ENCODE peak calls at places on chromosomes 13 and 19, in four cellular contexts. P is H1, T is GM12878, G is K562. K is an unnamed sample.

GRCh38 chr19:45508931-45509691 is 1.8 kb downstream of the VASP start:
- DNase-seq in P (peak; percentile 74), T (peak; percentile 69), G (peak; percentile 64), K (no peak)

GRCh38 chr19:2038284-2039081 is 12.6 kb downstream of the MKNK2 start:
- DNase-seq in P (peak; percentile 44), T (no peak), G (peak; percentile 43), K (no peak)

GRCh38 chr19:9128171-9128570 is 1.4 kb upstream of the OR7G3 start:
- DNase-seq in P (no peak), T (no peak), G (no peak), K (peak; percentile 82)

GRCh38 chr19:51664997-51665396 is 18.4 kb upstream of the SIGLEC14 start:
- DNase-seq in P (no peak), T (no peak), G (no peak), K (no peak)

GRCh38 chr19:15159251-15159650 is 41.5 kb downstream of the NOTCH3 start:
- DNase-seq in P (no peak), T (no peak), G (no peak), K (no peak)

GRCh38 chr13:108807841-108808240 is 178.4 kb downstream of the MYO16 start:
- DNase-seq in P (no peak), T (no peak), G (no peak), K (no peak)

GRCh38 chr13:106083620-106084350 is 451.7 kb downstream of the EFNB2 start:
- DNase-seq in P (no peak), T (no peak), G (no peak), K (peak; percentile 46)

GRCh38 chr13:50187352-50188029 is 172.2 kb downstream of the KCNRG start:
- DNase-seq in P (no peak), T (no peak), G (no peak), K (no peak)

GRCh38 chr13:29754486-29754806 is 96.0 kb downstream of the UBL3 start:
- DNase-seq in P (peak; percentile 49), T (no peak), G (no peak), K (peak; percentile 22)

GRCh38 chr13:49627831-49628652 is at the start of gene ARL11:
- DNase-seq in P (peak; percentile 83), T (peak; percentile 39), G (peak; percentile 47), K (no peak)

GRCh38 chr19:43331435-43332010 is 22.0 kb upstream of the CD177 start:
- DNase-seq in P (no peak), T (no peak), G (no peak), K (no peak)

GRCh38 chr13:76331948-76332712 is 554.1 kb downstream of the KCTD12 start:
- DNase-seq in P (no peak), T (no peak), G (no peak), K (no peak)

GRCh38 chr13:114235697-114236096 is 1.0 kb downstream of the CDC16 start:
- DNase-seq in P (no peak), T (no peak), G (no peak), K (no peak)

GRCh38 chr19:47000373-47000772 is 19.3 kb upstream of the NPAS1 start:
- DNase-seq in P (no peak), T (no peak), G (no peak), K (no peak)

GRCh38 chr13:99199541-99200432 is 867 bp upstream of the UBAC2 start:
- DNase-seq in P (no peak), T (no peak), G (peak; percentile 67), K (no peak)

GRCh38 chr13:100506154-100506553 is 82.4 kb downstream of the GGACT start:
- DNase-seq in P (no peak), T (no peak), G (no peak), K (no peak)

GRCh38 chr13:107379398-107380155 is 811.6 kb upstream of the ARGLU1 start:
- DNase-seq in P (no peak), T (no peak), G (no peak), K (no peak)

GRCh38 chr19:32316034-32316433 is 29.4 kb upstream of the ZNF507 start:
- DNase-seq in P (no peak), T (no peak), G (no peak), K (no peak)

GRCh38 chr13:35857769-35858168 is 273.4 kb downstream of the DCLK1 start:
- DNase-seq in P (peak; percentile 52), T (no peak), G (no peak), K (no peak)

GRCh38 chr19:1862424-1863307 is 713 bp downstream of the KLF16 start:
- DNase-seq in P (peak; percentile 73), T (no peak), G (peak; percentile 53), K (no peak)

GRCh38 chr19:43560687-43561086 is 14.6 kb downstream of the XRCC1 start:
- DNase-seq in P (no peak), T (no peak), G (peak; percentile 67), K (no peak)

GRCh38 chr13:49980266-49980665 is 16.6 kb upstream of the TRIM13 start:
- DNase-seq in P (no peak), T (no peak), G (no peak), K (no peak)

GRCh38 chr13:25973576-25973975 is 78.2 kb downstream of the SHISA2 start:
- DNase-seq in P (no peak), T (no peak), G (no peak), K (no peak)

GRCh38 chr19:8664671-8665057 is 33.9 kb downstream of the ACTL9 start:
- DNase-seq in P (no peak), T (no peak), G (no peak), K (no peak)

GRCh38 chr19:39398297-39398864 is 7.2 kb downstream of the MED29 start:
- DNase-seq in P (no peak), T (no peak), G (no peak), K (peak; percentile 69)

GRCh38 chr19:1304197-1304924 is 18.7 kb downstream of the EFNA2 start:
- DNase-seq in P (no peak), T (no peak), G (peak; percentile 36), K (no peak)

GRCh38 chr13:79735228-79735627 is 254.3 kb downstream of the NDFIP2 start:
- DNase-seq in P (no peak), T (no peak), G (no peak), K (no peak)

DNA sequence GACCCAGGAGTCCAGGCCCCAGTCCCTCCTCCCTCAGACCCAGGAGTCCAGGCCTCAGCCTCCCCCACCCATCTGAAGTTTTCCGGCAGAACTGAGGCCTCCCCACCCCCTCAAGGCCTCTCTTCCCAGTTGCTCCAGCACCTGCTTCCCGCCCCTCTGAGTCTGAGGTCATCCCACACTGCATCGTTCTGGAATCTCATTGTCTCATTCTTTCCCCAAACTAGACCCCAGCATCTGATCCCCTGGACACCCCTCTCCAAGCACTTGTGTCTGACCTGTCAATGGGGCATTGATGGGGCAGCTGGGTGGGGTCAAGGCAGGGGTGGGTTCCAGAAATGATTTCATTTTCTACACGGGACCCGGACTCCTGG is 793 bp upstream of the SBK2 start:
- DNase-seq in P (no peak), T (no peak), G (peak; percentile 13), K (no peak)
- TF ChIP-seq SIN3A in P (no peak), T (no peak), G (no peak), K (no peak)

GRCh38 chr13:32586022-32586900 is at the start of gene PDS5B:
- DNase-seq in P (peak; percentile 96), T (peak; percentile 66), G (peak; percentile 88), K (peak; percentile 81)

GRCh38 chr13:32587774-32588165 is 1.5 kb downstream of the PDS5B start:
- DNase-seq in P (no peak), T (no peak), G (no peak), K (no peak)

GRCh38 chr13:32587014-32587773 is 942 bp downstream of the PDS5B start:
- DNase-seq in P (peak; percentile 71), T (no peak), G (peak; percentile 54), K (peak; percentile 16)

GRCh38 chr13:32582991-32583390 is 3.3 kb upstream of the PDS5B start:
- DNase-seq in P (no peak), T (no peak), G (no peak), K (no peak)

DNA sequence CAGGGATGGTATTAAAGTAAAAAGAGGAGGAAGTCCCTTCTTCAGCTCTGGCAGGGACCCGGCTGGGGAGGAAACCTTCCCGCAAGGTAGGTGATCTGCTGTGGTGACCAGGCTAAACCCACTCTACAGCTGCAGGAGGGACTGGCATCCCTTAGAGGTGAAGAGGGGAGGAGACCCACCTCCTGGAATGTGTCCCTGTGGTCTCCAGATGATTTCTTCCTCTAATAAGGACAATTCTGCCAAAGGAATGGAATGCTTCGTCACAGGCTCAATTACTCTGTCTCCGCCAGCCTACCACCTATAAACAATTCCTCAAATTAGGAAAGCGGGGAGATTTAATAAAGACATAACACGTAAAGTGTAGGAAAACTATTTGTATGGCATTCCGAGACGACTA is 629 bp upstream of the PDS5B start:
- DNase-seq in P (no peak), T (no peak), G (no peak), K (no peak)
- TF ChIP-seq EGR1 in P (no peak), T (no peak), G (no peak), K (no peak)

DNA sequence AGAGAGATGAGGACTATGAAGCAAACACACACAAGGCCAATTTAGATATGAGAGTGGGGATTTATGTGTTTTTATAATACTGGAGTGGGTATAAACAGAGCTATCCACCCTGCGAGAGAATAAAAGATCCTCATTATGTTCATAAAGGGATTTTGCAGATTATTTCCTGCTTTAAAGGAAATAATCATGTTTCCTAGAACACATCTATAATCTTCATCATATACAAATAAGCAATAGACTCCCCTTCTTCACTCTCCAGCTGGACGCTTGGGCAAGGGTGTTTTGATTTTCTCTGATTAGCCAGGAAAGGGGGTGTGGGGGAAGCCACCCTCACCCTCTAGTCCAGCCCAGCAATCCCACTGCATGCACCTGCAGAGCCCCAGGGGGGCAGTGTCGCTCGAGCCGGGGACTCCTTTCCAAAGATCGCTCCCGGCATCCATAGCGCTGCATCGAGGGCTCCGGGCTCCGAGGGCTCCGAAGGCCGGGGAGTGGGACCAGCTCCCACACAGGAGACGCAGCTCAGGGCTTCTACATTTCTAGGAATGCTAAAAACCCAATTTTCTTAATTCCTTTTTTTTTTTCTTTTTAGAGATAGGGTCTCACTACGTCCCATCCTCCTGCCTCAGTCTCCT is 38.6 kb downstream of the LATS2 start:
- DNase-seq in P (no peak), T (no peak), G (peak; percentile 11), K (no peak)
- TF ChIP-seq SIN3A in P (no peak), T (no peak), G (no peak), K (no peak)

GRCh38 chr13:51417716-51418115 is 35.1 kb downstream of the INTS6 start:
- DNase-seq in P (no peak), T (no peak), G (no peak), K (no peak)
- TF ChIP-seq EGR1 in P (no peak), T (no peak), G (no peak), K (no peak)

GRCh38 chr19:6862673-6863078 is 24.7 kb upstream of the ADGRE1 start:
- DNase-seq in P (peak; percentile 88), T (peak; percentile 80), G (peak; percentile 76), K (peak; percentile 81)

GRCh38 chr19:6873708-6874431 is 13.5 kb upstream of the ADGRE1 start:
- DNase-seq in P (no peak), T (no peak), G (no peak), K (no peak)

GRCh38 chr19:6865849-6866248 is 21.5 kb upstream of the ADGRE1 start:
- DNase-seq in P (no peak), T (no peak), G (no peak), K (no peak)

GRCh38 chr19:6866646-6867255 is 20.6 kb upstream of the ADGRE1 start:
- DNase-seq in P (no peak), T (no peak), G (no peak), K (no peak)

GRCh38 chr19:6868341-6868740 is 19.0 kb upstream of the ADGRE1 start:
- DNase-seq in P (no peak), T (no peak), G (no peak), K (no peak)
- TF ChIP-seq SIN3A in P (no peak), T (no peak), G (no peak), K (no peak)